ENCODE peak calls at places on chromosomes 6 and 20, in nine cellular contexts. A is NCI-H2081; B is stimulated activated CD4-positive, alpha-beta T cell treated with anti-CD3 and anti-CD28 coated beads, Interleukin-15, amount 100 ng/mL, for 1 hour; I is heart right ventricle; O is neural progenitor cell; R is T-helper 2 cell; H is psoas muscle; P is activated naive CD4-positive, alpha-beta T cell; K is effector memory CD8-positive, alpha-beta T cell. N is an unnamed sample.

GRCh38 chr6:166969390-166970002 is 13.1 kb upstream of the RNASET2 start:
- DNase-seq in A (no peak), B (no peak), I (no peak), O (no peak), R (no peak), H (no peak), P (no peak), K (no peak), N (no peak)

GRCh38 chr6:114154812-114155211 is 183.9 kb upstream of the HDAC2 start:
- DNase-seq in A (no peak), B (no peak), I (no peak), O (no peak), R (no peak), H (no peak), P (no peak), K (no peak), N (no peak)

GRCh38 chr20:36629719-36630340 is 16.2 kb downstream of the SLA2 start:
- DNase-seq in A (no peak), B (peak), I (no peak), O (no peak), R (peak), H (no peak), P (no peak), K (peak), N (no peak)

GRCh38 chr6:32954983-32955802 is 2.3 kb upstream of the HLA-DMA start:
- DNase-seq in A (peak), B (no peak), I (no peak), O (peak), R (no peak), H (no peak), P (no peak), K (peak), N (no peak)

GRCh38 chr6:158253248-158253647 is 59.0 kb upstream of the TULP4 start:
- DNase-seq in A (no peak), B (no peak), I (no peak), O (no peak), R (no peak), H (no peak), P (no peak), K (no peak), N (no peak)

GRCh38 chr6:84825461-84825860 is 61.1 kb upstream of the TBX18 start:
- DNase-seq in A (no peak), B (no peak), I (no peak), O (no peak), R (no peak), H (no peak), P (no peak), K (no peak), N (no peak)

GRCh38 chr6:140078552-140079126 is 704.2 kb upstream of the CITED2 start:
- DNase-seq in A (no peak), B (no peak), I (no peak), O (no peak), R (no peak), H (no peak), P (no peak), K (no peak), N (no peak)

GRCh38 chr6:55663914-55664313 is 84.9 kb upstream of the HMGCLL1 start:
- DNase-seq in A (no peak), B (no peak), I (no peak), O (no peak), R (no peak), H (no peak), P (no peak), K (no peak), N (no peak)

GRCh38 chr6:7426447-7427169 is 37.0 kb downstream of the RIOK1 start:
- DNase-seq in A (no peak), B (no peak), I (no peak), O (no peak), R (no peak), H (no peak), P (no peak), K (no peak), N (no peak)

GRCh38 chr6:27902335-27903314 is 9.6 kb downstream of the OR2B2 start:
- DNase-seq in A (peak), B (peak), I (peak), O (peak), R (peak), H (peak), P (peak), K (peak), N (peak)

GRCh38 chr6:7050911-7051779 is 56.6 kb upstream of the RREB1 start:
- DNase-seq in A (no peak), B (no peak), I (peak), O (peak), R (peak), H (peak), P (no peak), K (peak), N (peak)

GRCh38 chr6:142900467-142900961 is 44.5 kb downstream of the HIVEP2 start:
- DNase-seq in A (no peak), B (no peak), I (no peak), O (no peak), R (peak), H (no peak), P (no peak), K (no peak), N (no peak)

GRCh38 chr6:89430563-89430962 is 2.4 kb upstream of the ANKRD6 start:
- DNase-seq in A (peak), B (no peak), I (no peak), O (peak), R (no peak), H (no peak), P (no peak), K (no peak), N (no peak)

GRCh38 chr6:42251911-42252637 is 34.4 kb upstream of the MRPS10 start:
- DNase-seq in A (peak), B (no peak), I (peak), O (no peak), R (no peak), H (peak), P (no peak), K (no peak), N (peak)

GRCh38 chr6:57435475-57436163 is 118.2 kb downstream of the PRIM2 start:
- DNase-seq in A (no peak), B (no peak), I (no peak), O (no peak), R (no peak), H (no peak), P (no peak), K (no peak), N (no peak)

GRCh38 chr6:10166031-10166430 is 248.8 kb downstream of the TFAP2A start:
- DNase-seq in A (no peak), B (no peak), I (no peak), O (no peak), R (no peak), H (no peak), P (no peak), K (no peak), N (no peak)

GRCh38 chr6:85703359-85703758 is 60.7 kb upstream of the SYNCRIP start:
- DNase-seq in A (no peak), B (no peak), I (no peak), O (no peak), R (no peak), H (no peak), P (no peak), K (no peak), N (no peak)

GRCh38 chr20:5674176-5674660 is 76.0 kb upstream of the SHLD1 start:
- DNase-seq in A (no peak), B (no peak), I (no peak), O (no peak), R (no peak), H (no peak), P (no peak), K (no peak), N (no peak)

GRCh38 chr6:22366214-22366613 is 69.4 kb upstream of the PRL start:
- DNase-seq in A (no peak), B (no peak), I (no peak), O (no peak), R (no peak), H (no peak), P (no peak), K (no peak), N (no peak)

GRCh38 chr6:44151348-44152108 is 7.1 kb upstream of the CAPN11 start:
- DNase-seq in A (peak), B (peak), I (peak), O (peak), R (peak), H (peak), P (peak), K (peak), N (peak)

GRCh38 chr6:165952514-165952913 is 215.1 kb downstream of the TBXT start:
- DNase-seq in A (no peak), B (no peak), I (no peak), O (no peak), R (no peak), H (no peak), P (no peak), K (no peak), N (no peak)

GRCh38 chr20:326645-327031 is 1.3 kb downstream of the SOX12 start:
- DNase-seq in A (peak), B (no peak), I (no peak), O (peak), R (no peak), H (peak), P (no peak), K (no peak), N (no peak)

GRCh38 chr6:15593798-15594197 is 69.0 kb downstream of the DTNBP1 start:
- DNase-seq in A (no peak), B (no peak), I (no peak), O (no peak), R (no peak), H (no peak), P (no peak), K (no peak), N (no peak)

GRCh38 chr6:55918639-55919038 is 43.2 kb upstream of the BMP5 start:
- DNase-seq in A (no peak), B (no peak), I (no peak), O (no peak), R (no peak), H (no peak), P (no peak), K (no peak), N (no peak)

GRCh38 chr6:7615611-7616383 is 25.8 kb downstream of the SNRNP48 start:
- DNase-seq in A (peak), B (no peak), I (no peak), O (peak), R (no peak), H (no peak), P (no peak), K (peak), N (no peak)

GRCh38 chr20:46126440-46127056 is 8.4 kb downstream of the CD40 start:
- DNase-seq in A (no peak), B (no peak), I (no peak), O (no peak), R (no peak), H (no peak), P (no peak), K (no peak), N (no peak)

GRCh38 chr6:85436408-85436807 is 13.5 kb upstream of the NT5E start:
- DNase-seq in A (no peak), B (no peak), I (no peak), O (no peak), R (no peak), H (no peak), P (no peak), K (no peak), N (no peak)

GRCh38 chr6:142879527-142879926 is 65.4 kb downstream of the HIVEP2 start:
- DNase-seq in A (no peak), B (no peak), I (no peak), O (no peak), R (no peak), H (no peak), P (no peak), K (no peak), N (no peak)

GRCh38 chr20:22974354-22974753 is 60.8 kb upstream of the SSTR4 start:
- DNase-seq in A (no peak), B (no peak), I (no peak), O (peak), R (no peak), H (no peak), P (no peak), K (no peak), N (no peak)

GRCh38 chr20:47544852-47545251 is 43.2 kb downstream of the NCOA3 start:
- DNase-seq in A (no peak), B (no peak), I (no peak), O (no peak), R (no peak), H (no peak), P (no peak), K (no peak), N (no peak)

GRCh38 chr6:11685411-11686093 is 93.1 kb downstream of the ADTRP start:
- DNase-seq in A (no peak), B (no peak), I (no peak), O (no peak), R (no peak), H (no peak), P (no peak), K (no peak), N (no peak)

GRCh38 chr6:3306848-3307247 is 48.1 kb downstream of the PSMG4 start:
- DNase-seq in A (no peak), B (no peak), I (no peak), O (no peak), R (no peak), H (no peak), P (no peak), K (no peak), N (peak)

GRCh38 chr6:68633654-68634502 is 1.2 kb upstream of the ADGRB3 start:
- DNase-seq in A (peak), B (no peak), I (no peak), O (no peak), R (no peak), H (no peak), P (no peak), K (no peak), N (no peak)

GRCh38 chr6:149336529-149336928 is 19.0 kb downstream of the TAB2 start:
- DNase-seq in A (no peak), B (no peak), I (no peak), O (no peak), R (no peak), H (no peak), P (no peak), K (no peak), N (no peak)